ENCODE peak calls at places on chromosomes 2 and 18, in six cellular contexts. R is A549, A is Peyer's patch, W is endothelial cell of umbilical vein, H is ovary, K is adrenal gland. E is an unnamed sample.

GRCh38 chr2:224638338-224638823 is 53.2 kb upstream of the CUL3 start:
- DNase-seq in K (no peak), H (no peak), A (peak; percentile 67), W (no peak), R (no peak), E (no peak)

GRCh38 chr2:20914771-20915170 is 91.9 kb upstream of the LDAH start:
- DNase-seq in R (no peak), W (no peak), A (no peak), H (no peak), K (no peak), E (no peak)

GRCh38 chr2:120238728-120239487 is 13.7 kb upstream of the RALB start:
- DNase-seq in A (peak; percentile 91), W (peak; percentile 77), R (peak; percentile 86), K (peak; percentile 95), H (peak; percentile 30), E (no peak)

GRCh38 chr2:159139216-159139933 is 147.1 kb downstream of the WDSUB1 start:
- DNase-seq in W (no peak), A (no peak), H (no peak), K (no peak), R (no peak), E (no peak)

GRCh38 chr18:75109819-75110218 is 99.1 kb downstream of the PTGR3 start:
- DNase-seq in R (no peak), K (no peak), W (no peak), A (peak; percentile 37), H (no peak), E (no peak)

GRCh38 chr2:30026091-30027055 is 105.0 kb upstream of the ALK start:
- DNase-seq in W (no peak), K (peak; percentile 55), H (peak; percentile 35), R (peak; percentile 76), A (no peak), E (peak; percentile 19)

GRCh38 chr2:18651842-18652774 is 62.7 kb upstream of the NT5C1B start:
- DNase-seq in H (no peak), K (no peak), W (no peak), A (no peak), R (no peak), E (no peak)

GRCh38 chr2:187994464-187995331 is 297.0 kb upstream of the GULP1 start:
- DNase-seq in K (no peak), W (no peak), R (no peak), A (no peak), H (no peak), E (no peak)

GRCh38 chr2:127640082-127641072 is 5.6 kb upstream of the GPR17 start:
- DNase-seq in H (no peak), R (no peak), W (no peak), A (peak; percentile 84), K (no peak), E (no peak)

GRCh38 chr18:10727477-10727876 is 201.7 kb downstream of the NAPG start:
- DNase-seq in R (no peak), W (no peak), H (no peak), K (no peak), A (no peak), E (no peak)

GRCh38 chr18:10724666-10725065 is 198.8 kb downstream of the NAPG start:
- DNase-seq in R (no peak), A (no peak), H (no peak), K (no peak), W (no peak), E (no peak)

GRCh38 chr18:10726198-10727068 is 200.6 kb downstream of the NAPG start:
- DNase-seq in W (no peak), R (no peak), A (no peak), H (no peak), K (no peak), E (peak; percentile 36)
- H3K4me3 ChIP-seq in W (no peak overlapping the region), R (no peak overlapping the region), A (no peak overlapping the region), H (no peak overlapping the region), K (no peak overlapping the region), E (peak overlapping the region; percentile 20)

DNA sequence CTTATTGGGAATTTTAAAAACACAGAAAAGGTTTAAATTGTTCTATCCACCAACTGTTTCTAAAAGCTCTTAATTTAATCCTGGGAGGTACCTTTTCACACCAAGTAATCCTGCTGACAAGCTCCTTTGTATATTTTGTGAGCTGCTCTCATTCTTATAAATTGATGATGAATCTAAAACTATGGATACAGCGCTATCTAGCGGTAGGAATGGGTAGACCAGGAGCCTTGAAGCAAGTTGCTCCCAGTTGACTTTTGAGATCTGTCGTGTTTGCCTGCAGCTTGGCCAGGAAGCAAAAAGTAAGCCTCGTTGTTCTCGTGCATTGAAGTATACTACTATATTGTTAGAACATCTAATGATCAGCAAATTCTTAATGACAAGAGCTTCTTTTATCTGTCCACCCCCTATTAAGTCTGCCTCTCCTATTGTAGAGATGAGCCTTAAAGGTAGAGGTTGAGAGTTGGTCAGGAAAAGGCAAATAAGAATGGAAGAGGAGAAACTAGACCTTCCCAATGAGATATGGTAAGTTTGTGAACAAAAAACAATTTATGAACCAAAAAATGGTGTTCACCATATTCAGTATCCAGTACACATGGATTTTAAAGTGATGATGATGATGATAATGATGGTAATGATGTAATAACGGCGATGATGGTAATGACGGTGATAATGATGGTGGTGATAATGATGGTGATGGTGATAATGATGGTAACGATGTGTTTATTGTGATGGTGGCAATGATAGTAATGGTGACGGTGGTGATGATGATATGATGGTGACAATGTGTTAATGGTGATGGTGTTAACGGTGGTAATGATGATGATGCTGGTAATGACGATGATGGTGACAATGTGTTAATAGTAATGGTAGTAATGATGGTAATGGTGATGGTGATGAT is 212.1 kb upstream of the NCKAP5 start:
- DNase-seq in A (peak; percentile 72), K (peak; percentile 60), R (peak; percentile 28), W (peak; percentile 90), H (no peak), E (peak; percentile 76)
- TF ChIP-seq CTCF in A (peak; percentile 75), K (peak; percentile 77), R (peak; percentile 80), W (peak; percentile 73), H (no peak), E (peak; percentile 76)

GRCh38 chr2:84939426-84940087 is 31.4 kb upstream of the KCMF1 start:
- DNase-seq in R (no peak), K (no peak), A (peak; percentile 86), W (no peak), H (no peak), E (no peak)
- TF ChIP-seq POLR2A in R (no peak), K (no peak), A (no peak), W (no peak), H (no peak), E (no peak)

GRCh38 chr2:85717308-85718005 is 23.3 kb downstream of the GNLY start:
- DNase-seq in K (no peak), A (no peak), W (no peak), R (no peak), H (no peak), E (no peak)
- H3K4me3 ChIP-seq in K (no peak overlapping the region), A (no peak overlapping the region), W (no peak overlapping the region), R (no peak overlapping the region), H (no peak overlapping the region), E (no peak overlapping the region)

GRCh38 chr2:43219383-43220228 is 6.8 kb downstream of the ZFP36L2 start:
- DNase-seq in R (peak; percentile 81), K (peak; percentile 94), W (peak; percentile 84), H (peak; percentile 88), A (peak; percentile 96), E (peak; percentile 85)
- TF ChIP-seq CTCF in R (no peak), K (no peak), W (no peak), H (no peak), A (no peak), E (no peak)

GRCh38 chr2:164622338-164623106 is 1.2 kb upstream of the GRB14 start:
- DNase-seq in H (no peak), R (no peak), A (no peak), W (no peak), K (no peak), E (no peak)

GRCh38 chr2:164624296-164624695 is 3.0 kb upstream of the GRB14 start:
- DNase-seq in R (no peak), A (no peak), K (no peak), H (no peak), W (no peak), E (no peak)

GRCh38 chr2:164621761-164622105 is 451 bp upstream of the GRB14 start:
- DNase-seq in A (no peak), W (no peak), H (no peak), K (no peak), R (peak; percentile 65), E (no peak)

GRCh38 chr2:164617466-164617865 is 3.8 kb downstream of the GRB14 start:
- DNase-seq in R (no peak), A (no peak), W (peak; percentile 50), H (no peak), K (no peak), E (no peak)

DNA sequence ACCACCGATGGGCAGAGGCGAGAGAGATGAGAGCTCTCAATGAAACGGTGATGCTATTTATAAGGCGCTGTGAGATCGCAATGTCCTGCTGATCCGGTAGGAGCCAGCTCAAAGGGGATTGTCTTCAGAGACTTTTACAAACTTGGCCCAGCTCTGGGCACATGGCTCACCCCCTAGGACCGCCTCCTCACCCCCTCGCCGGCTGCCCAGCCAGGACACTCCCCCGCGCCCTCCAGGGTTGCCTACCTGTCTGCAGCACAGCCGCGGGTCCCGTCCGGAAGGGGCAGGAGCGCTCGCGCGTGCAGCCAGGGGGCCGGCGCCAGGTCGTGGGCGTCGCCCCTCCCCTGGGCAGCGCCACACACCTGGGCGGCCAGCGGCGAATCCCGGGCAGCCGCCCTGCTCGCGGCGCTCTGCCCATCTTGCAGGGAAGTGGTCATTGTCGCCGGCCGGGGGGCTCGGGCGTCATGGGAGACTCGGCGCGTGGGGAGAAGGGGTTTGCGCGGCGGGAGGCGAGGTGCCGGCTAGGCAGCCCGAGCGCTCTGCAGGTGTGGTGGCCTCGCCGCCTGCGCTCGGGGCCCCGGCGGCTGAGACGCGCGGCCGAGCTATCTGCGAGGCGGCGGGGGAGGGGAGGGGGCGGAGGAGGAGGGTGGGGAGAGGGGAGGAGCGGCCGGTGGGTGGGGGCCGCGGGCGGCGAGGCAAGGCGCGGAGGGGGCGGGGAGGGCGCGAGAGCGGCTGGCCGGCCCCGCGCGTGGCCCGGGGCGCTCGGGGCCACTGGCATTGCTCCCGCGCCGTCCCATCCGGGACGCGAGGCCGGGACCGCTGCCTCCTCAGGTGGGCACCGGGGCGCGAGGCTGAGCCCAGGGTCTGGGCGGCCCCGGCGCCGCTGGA is at the start of gene GRB14:
- DNase-seq in A (peak; percentile 46), R (peak; percentile 78), W (peak; percentile 34), K (no peak), H (peak; percentile 62), E (peak; percentile 50)
- TF ChIP-seq POLR2A in A (no peak), R (peak; percentile 25), W (peak; percentile 25), K (no peak), H (no peak), E (no peak)

DNA sequence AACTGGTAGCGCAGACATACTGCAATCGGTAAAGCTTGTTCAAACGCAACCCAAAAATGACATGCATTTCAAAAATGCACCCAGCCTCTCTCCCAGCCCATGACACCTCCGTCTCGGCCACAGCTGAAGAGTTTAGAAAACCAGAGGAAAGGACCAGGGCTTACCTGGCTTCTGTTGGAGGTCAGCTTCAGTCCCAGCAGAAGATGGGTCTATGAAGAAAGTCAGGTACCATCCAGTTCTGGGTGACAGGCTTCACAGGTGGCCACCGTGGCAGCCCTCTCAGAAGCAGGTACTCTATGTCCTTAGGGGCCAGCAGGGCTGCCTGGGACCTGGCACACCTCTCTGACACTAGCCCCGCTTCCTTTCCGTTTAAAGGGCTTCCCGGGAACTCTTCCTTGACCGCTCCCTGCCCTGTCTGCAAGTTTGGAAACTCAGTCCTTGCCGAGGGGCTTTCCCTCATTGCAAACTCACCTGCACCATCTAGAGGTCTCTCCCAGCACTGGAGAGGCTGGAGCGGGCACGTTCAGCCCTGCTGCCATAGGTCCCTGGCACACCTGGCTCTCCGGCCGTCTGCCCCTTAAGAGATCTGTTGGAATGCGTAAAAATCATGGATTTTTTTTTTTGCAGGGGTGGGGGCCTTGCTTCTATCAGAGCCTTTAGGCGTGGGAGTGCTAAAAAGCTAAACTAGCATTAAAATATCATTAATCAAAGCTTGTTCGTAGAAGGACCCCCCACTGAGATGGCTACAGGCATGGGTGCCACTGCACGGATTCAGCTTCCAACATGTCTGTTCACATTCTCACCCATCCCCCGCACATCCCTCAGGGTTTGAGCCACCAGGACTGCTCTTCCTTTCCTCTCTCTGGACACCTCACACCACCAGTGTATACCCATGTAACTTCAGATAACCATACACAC is at the start of gene EDAR:
- DNase-seq in R (peak; percentile 64), W (peak; percentile 18), A (peak; percentile 67), K (peak; percentile 57), H (no peak), E (peak; percentile 66)
- H3K4me3 ChIP-seq in R (peak within 1 kb of the TSS; percentile 29), W (no peak within 1 kb of the TSS), A (peak within 1 kb of the TSS; percentile 30), K (no peak within 1 kb of the TSS), H (no peak within 1 kb of the TSS), E (peak within 1 kb of the TSS; percentile 16)